ENCODE peak calls at places on chromosomes 6 and 20, in eight cellular contexts. One of them, this sample, is unnamed.

GRCh38 chr6:162728177-162728571 is 400 bp downstream of the PACRG start:
- DNase-seq in T-helper 2 cell: no peak
- DNase-seq in NCI-H1092 treated with DMSO at 0.1 percent for 48 hours: no peak
- DNase-seq in NCI-H1105: no peak
- DNase-seq in natural killer cell treated with Interleukin-12 subunit alpha and Interleukin-12 subunit beta and Interleukin-15 and Interleukin-18, amount 100 ng/mL, for 72 hours: no peak
- DNase-seq in stimulated activated CD4-positive, alpha-beta T cell treated with anti-CD3 and anti-CD28 coated beads, TNF-alpha, amount 100 ng/mL, for 4 hours: no peak
- DNase-seq in SK-N-MC: no peak
- DNase-seq in Daoy: no peak
- DNase-seq in this sample: no peak

GRCh38 chr6:51765230-51765629 is 322.2 kb downstream of the PKHD1 start:
- DNase-seq in NCI-H1105: no peak
- DNase-seq in SK-N-MC: no peak
- DNase-seq in NCI-H1092 treated with DMSO at 0.1 percent for 48 hours: no peak
- DNase-seq in stimulated activated CD4-positive, alpha-beta T cell treated with anti-CD3 and anti-CD28 coated beads, TNF-alpha, amount 100 ng/mL, for 4 hours: no peak
- DNase-seq in Daoy: no peak
- DNase-seq in T-helper 2 cell: no peak
- DNase-seq in natural killer cell treated with Interleukin-12 subunit alpha and Interleukin-12 subunit beta and Interleukin-15 and Interleukin-18, amount 100 ng/mL, for 72 hours: no peak
- DNase-seq in this sample: no peak

GRCh38 chr6:148720371-148720770 is 26.5 kb upstream of the UST start:
- DNase-seq in NCI-H1092 treated with DMSO at 0.1 percent for 48 hours: no peak
- DNase-seq in natural killer cell treated with Interleukin-12 subunit alpha and Interleukin-12 subunit beta and Interleukin-15 and Interleukin-18, amount 100 ng/mL, for 72 hours: no peak
- DNase-seq in NCI-H1105: no peak
- DNase-seq in Daoy: peak
- DNase-seq in T-helper 2 cell: no peak
- DNase-seq in stimulated activated CD4-positive, alpha-beta T cell treated with anti-CD3 and anti-CD28 coated beads, TNF-alpha, amount 100 ng/mL, for 4 hours: no peak
- DNase-seq in SK-N-MC: no peak
- DNase-seq in this sample: no peak

GRCh38 chr20:60630609-60631008 is 621.5 kb upstream of the CDH4 start:
- DNase-seq in stimulated activated CD4-positive, alpha-beta T cell treated with anti-CD3 and anti-CD28 coated beads, TNF-alpha, amount 100 ng/mL, for 4 hours: no peak
- DNase-seq in T-helper 2 cell: no peak
- DNase-seq in natural killer cell treated with Interleukin-12 subunit alpha and Interleukin-12 subunit beta and Interleukin-15 and Interleukin-18, amount 100 ng/mL, for 72 hours: no peak
- DNase-seq in Daoy: peak
- DNase-seq in NCI-H1105: peak
- DNase-seq in NCI-H1092 treated with DMSO at 0.1 percent for 48 hours: peak
- DNase-seq in SK-N-MC: no peak
- DNase-seq in this sample: no peak

GRCh38 chr6:131787955-131788712 is 19.7 kb upstream of the ENPP1 start:
- DNase-seq in NCI-H1105: peak
- DNase-seq in natural killer cell treated with Interleukin-12 subunit alpha and Interleukin-12 subunit beta and Interleukin-15 and Interleukin-18, amount 100 ng/mL, for 72 hours: no peak
- DNase-seq in NCI-H1092 treated with DMSO at 0.1 percent for 48 hours: no peak
- DNase-seq in stimulated activated CD4-positive, alpha-beta T cell treated with anti-CD3 and anti-CD28 coated beads, TNF-alpha, amount 100 ng/mL, for 4 hours: no peak
- DNase-seq in T-helper 2 cell: no peak
- DNase-seq in Daoy: peak
- DNase-seq in SK-N-MC: no peak
- DNase-seq in this sample: no peak

GRCh38 chr6:157561037-157561790 is 180.2 kb downstream of the ZDHHC14 start:
- DNase-seq in SK-N-MC: no peak
- DNase-seq in natural killer cell treated with Interleukin-12 subunit alpha and Interleukin-12 subunit beta and Interleukin-15 and Interleukin-18, amount 100 ng/mL, for 72 hours: no peak
- DNase-seq in NCI-H1105: peak
- DNase-seq in NCI-H1092 treated with DMSO at 0.1 percent for 48 hours: no peak
- DNase-seq in Daoy: no peak
- DNase-seq in T-helper 2 cell: no peak
- DNase-seq in stimulated activated CD4-positive, alpha-beta T cell treated with anti-CD3 and anti-CD28 coated beads, TNF-alpha, amount 100 ng/mL, for 4 hours: no peak
- DNase-seq in this sample: no peak

GRCh38 chr6:56655996-56656395 is 13.3 kb upstream of the DST start:
- DNase-seq in Daoy: no peak
- DNase-seq in SK-N-MC: no peak
- DNase-seq in NCI-H1092 treated with DMSO at 0.1 percent for 48 hours: no peak
- DNase-seq in stimulated activated CD4-positive, alpha-beta T cell treated with anti-CD3 and anti-CD28 coated beads, TNF-alpha, amount 100 ng/mL, for 4 hours: no peak
- DNase-seq in natural killer cell treated with Interleukin-12 subunit alpha and Interleukin-12 subunit beta and Interleukin-15 and Interleukin-18, amount 100 ng/mL, for 72 hours: no peak
- DNase-seq in T-helper 2 cell: no peak
- DNase-seq in NCI-H1105: no peak
- DNase-seq in this sample: no peak

GRCh38 chr20:19975436-19975799 is 41.7 kb upstream of the NAA20 start:
- DNase-seq in NCI-H1105: no peak
- DNase-seq in natural killer cell treated with Interleukin-12 subunit alpha and Interleukin-12 subunit beta and Interleukin-15 and Interleukin-18, amount 100 ng/mL, for 72 hours: no peak
- DNase-seq in NCI-H1092 treated with DMSO at 0.1 percent for 48 hours: no peak
- DNase-seq in SK-N-MC: no peak
- DNase-seq in stimulated activated CD4-positive, alpha-beta T cell treated with anti-CD3 and anti-CD28 coated beads, TNF-alpha, amount 100 ng/mL, for 4 hours: no peak
- DNase-seq in T-helper 2 cell: no peak
- DNase-seq in Daoy: peak
- DNase-seq in this sample: peak

GRCh38 chr6:135905604-135906300 is 54.3 kb downstream of the PDE7B start:
- DNase-seq in NCI-H1105: no peak
- DNase-seq in T-helper 2 cell: no peak
- DNase-seq in stimulated activated CD4-positive, alpha-beta T cell treated with anti-CD3 and anti-CD28 coated beads, TNF-alpha, amount 100 ng/mL, for 4 hours: no peak
- DNase-seq in NCI-H1092 treated with DMSO at 0.1 percent for 48 hours: no peak
- DNase-seq in SK-N-MC: no peak
- DNase-seq in natural killer cell treated with Interleukin-12 subunit alpha and Interleukin-12 subunit beta and Interleukin-15 and Interleukin-18, amount 100 ng/mL, for 72 hours: no peak
- DNase-seq in Daoy: no peak
- DNase-seq in this sample: peak

GRCh38 chr6:117531346-117531745 is 48.9 kb downstream of the DCBLD1 start:
- DNase-seq in natural killer cell treated with Interleukin-12 subunit alpha and Interleukin-12 subunit beta and Interleukin-15 and Interleukin-18, amount 100 ng/mL, for 72 hours: no peak
- DNase-seq in NCI-H1092 treated with DMSO at 0.1 percent for 48 hours: no peak
- DNase-seq in T-helper 2 cell: no peak
- DNase-seq in stimulated activated CD4-positive, alpha-beta T cell treated with anti-CD3 and anti-CD28 coated beads, TNF-alpha, amount 100 ng/mL, for 4 hours: no peak
- DNase-seq in SK-N-MC: peak
- DNase-seq in NCI-H1105: no peak
- DNase-seq in Daoy: peak
- DNase-seq in this sample: no peak

GRCh38 chr6:75203721-75204120 is 2.1 kb downstream of the COL12A1 start:
- DNase-seq in NCI-H1092 treated with DMSO at 0.1 percent for 48 hours: no peak
- DNase-seq in T-helper 2 cell: no peak
- DNase-seq in Daoy: no peak
- DNase-seq in NCI-H1105: no peak
- DNase-seq in natural killer cell treated with Interleukin-12 subunit alpha and Interleukin-12 subunit beta and Interleukin-15 and Interleukin-18, amount 100 ng/mL, for 72 hours: no peak
- DNase-seq in stimulated activated CD4-positive, alpha-beta T cell treated with anti-CD3 and anti-CD28 coated beads, TNF-alpha, amount 100 ng/mL, for 4 hours: no peak
- DNase-seq in SK-N-MC: no peak
- DNase-seq in this sample: no peak

GRCh38 chr6:112222111-112222726 is 32.1 kb downstream of the LAMA4 start:
- DNase-seq in stimulated activated CD4-positive, alpha-beta T cell treated with anti-CD3 and anti-CD28 coated beads, TNF-alpha, amount 100 ng/mL, for 4 hours: no peak
- DNase-seq in NCI-H1092 treated with DMSO at 0.1 percent for 48 hours: no peak
- DNase-seq in T-helper 2 cell: no peak
- DNase-seq in NCI-H1105: no peak
- DNase-seq in Daoy: peak
- DNase-seq in natural killer cell treated with Interleukin-12 subunit alpha and Interleukin-12 subunit beta and Interleukin-15 and Interleukin-18, amount 100 ng/mL, for 72 hours: no peak
- DNase-seq in SK-N-MC: no peak
- DNase-seq in this sample: no peak

GRCh38 chr6:11224252-11224965 is 8.1 kb downstream of the NEDD9 start:
- DNase-seq in Daoy: peak
- DNase-seq in NCI-H1092 treated with DMSO at 0.1 percent for 48 hours: no peak
- DNase-seq in T-helper 2 cell: no peak
- DNase-seq in natural killer cell treated with Interleukin-12 subunit alpha and Interleukin-12 subunit beta and Interleukin-15 and Interleukin-18, amount 100 ng/mL, for 72 hours: peak
- DNase-seq in SK-N-MC: no peak
- DNase-seq in stimulated activated CD4-positive, alpha-beta T cell treated with anti-CD3 and anti-CD28 coated beads, TNF-alpha, amount 100 ng/mL, for 4 hours: no peak
- DNase-seq in NCI-H1105: no peak
- DNase-seq in this sample: no peak

GRCh38 chr6:85460951-85461805 is 11.3 kb downstream of the NT5E start:
- DNase-seq in Daoy: peak
- DNase-seq in NCI-H1105: no peak
- DNase-seq in stimulated activated CD4-positive, alpha-beta T cell treated with anti-CD3 and anti-CD28 coated beads, TNF-alpha, amount 100 ng/mL, for 4 hours: no peak
- DNase-seq in T-helper 2 cell: no peak
- DNase-seq in natural killer cell treated with Interleukin-12 subunit alpha and Interleukin-12 subunit beta and Interleukin-15 and Interleukin-18, amount 100 ng/mL, for 72 hours: peak
- DNase-seq in NCI-H1092 treated with DMSO at 0.1 percent for 48 hours: no peak
- DNase-seq in SK-N-MC: no peak
- DNase-seq in this sample: no peak

GRCh38 chr6:15352229-15352628 is 106.4 kb downstream of the JARID2 start:
- DNase-seq in stimulated activated CD4-positive, alpha-beta T cell treated with anti-CD3 and anti-CD28 coated beads, TNF-alpha, amount 100 ng/mL, for 4 hours: no peak
- DNase-seq in SK-N-MC: no peak
- DNase-seq in natural killer cell treated with Interleukin-12 subunit alpha and Interleukin-12 subunit beta and Interleukin-15 and Interleukin-18, amount 100 ng/mL, for 72 hours: no peak
- DNase-seq in NCI-H1092 treated with DMSO at 0.1 percent for 48 hours: no peak
- DNase-seq in Daoy: no peak
- DNase-seq in T-helper 2 cell: no peak
- DNase-seq in NCI-H1105: no peak
- DNase-seq in this sample: no peak

GRCh38 chr6:166411721-166412151 is 29.0 kb upstream of the MPC1 start:
- DNase-seq in SK-N-MC: no peak
- DNase-seq in NCI-H1092 treated with DMSO at 0.1 percent for 48 hours: no peak
- DNase-seq in T-helper 2 cell: no peak
- DNase-seq in Daoy: no peak
- DNase-seq in stimulated activated CD4-positive, alpha-beta T cell treated with anti-CD3 and anti-CD28 coated beads, TNF-alpha, amount 100 ng/mL, for 4 hours: no peak
- DNase-seq in NCI-H1105: no peak
- DNase-seq in natural killer cell treated with Interleukin-12 subunit alpha and Interleukin-12 subunit beta and Interleukin-15 and Interleukin-18, amount 100 ng/mL, for 72 hours: peak
- DNase-seq in this sample: no peak

GRCh38 chr6:7249946-7250643 is 62.9 kb downstream of the SSR1 start:
- DNase-seq in natural killer cell treated with Interleukin-12 subunit alpha and Interleukin-12 subunit beta and Interleukin-15 and Interleukin-18, amount 100 ng/mL, for 72 hours: no peak
- DNase-seq in T-helper 2 cell: no peak
- DNase-seq in Daoy: no peak
- DNase-seq in SK-N-MC: no peak
- DNase-seq in NCI-H1092 treated with DMSO at 0.1 percent for 48 hours: no peak
- DNase-seq in stimulated activated CD4-positive, alpha-beta T cell treated with anti-CD3 and anti-CD28 coated beads, TNF-alpha, amount 100 ng/mL, for 4 hours: no peak
- DNase-seq in NCI-H1105: no peak
- DNase-seq in this sample: no peak

GRCh38 chr6:116326392-116326717 is 44.4 kb upstream of the DSE start:
- DNase-seq in Daoy: no peak
- DNase-seq in NCI-H1105: no peak
- DNase-seq in T-helper 2 cell: no peak
- DNase-seq in NCI-H1092 treated with DMSO at 0.1 percent for 48 hours: no peak
- DNase-seq in SK-N-MC: no peak
- DNase-seq in stimulated activated CD4-positive, alpha-beta T cell treated with anti-CD3 and anti-CD28 coated beads, TNF-alpha, amount 100 ng/mL, for 4 hours: no peak
- DNase-seq in natural killer cell treated with Interleukin-12 subunit alpha and Interleukin-12 subunit beta and Interleukin-15 and Interleukin-18, amount 100 ng/mL, for 72 hours: no peak
- DNase-seq in this sample: no peak

GRCh38 chr6:15327271-15327670 is 81.4 kb downstream of the JARID2 start:
- DNase-seq in stimulated activated CD4-positive, alpha-beta T cell treated with anti-CD3 and anti-CD28 coated beads, TNF-alpha, amount 100 ng/mL, for 4 hours: no peak
- DNase-seq in NCI-H1105: no peak
- DNase-seq in T-helper 2 cell: no peak
- DNase-seq in natural killer cell treated with Interleukin-12 subunit alpha and Interleukin-12 subunit beta and Interleukin-15 and Interleukin-18, amount 100 ng/mL, for 72 hours: no peak
- DNase-seq in SK-N-MC: no peak
- DNase-seq in Daoy: peak
- DNase-seq in NCI-H1092 treated with DMSO at 0.1 percent for 48 hours: no peak
- DNase-seq in this sample: peak

GRCh38 chr6:166782541-166782940 is 155.5 kb upstream of the RPS6KA2 start:
- DNase-seq in stimulated activated CD4-positive, alpha-beta T cell treated with anti-CD3 and anti-CD28 coated beads, TNF-alpha, amount 100 ng/mL, for 4 hours: no peak
- DNase-seq in natural killer cell treated with Interleukin-12 subunit alpha and Interleukin-12 subunit beta and Interleukin-15 and Interleukin-18, amount 100 ng/mL, for 72 hours: no peak
- DNase-seq in SK-N-MC: no peak
- DNase-seq in NCI-H1092 treated with DMSO at 0.1 percent for 48 hours: no peak
- DNase-seq in NCI-H1105: no peak
- DNase-seq in T-helper 2 cell: no peak
- DNase-seq in Daoy: no peak
- DNase-seq in this sample: no peak

GRCh38 chr20:46642265-46642942 is 8.9 kb downstream of the SLC13A3 start:
- DNase-seq in stimulated activated CD4-positive, alpha-beta T cell treated with anti-CD3 and anti-CD28 coated beads, TNF-alpha, amount 100 ng/mL, for 4 hours: no peak
- DNase-seq in Daoy: no peak
- DNase-seq in NCI-H1105: no peak
- DNase-seq in T-helper 2 cell: no peak
- DNase-seq in NCI-H1092 treated with DMSO at 0.1 percent for 48 hours: no peak
- DNase-seq in SK-N-MC: no peak
- DNase-seq in natural killer cell treated with Interleukin-12 subunit alpha and Interleukin-12 subunit beta and Interleukin-15 and Interleukin-18, amount 100 ng/mL, for 72 hours: no peak
- DNase-seq in this sample: no peak

GRCh38 chr6:166512567-166512966 is 73.9 kb downstream of the RAMACL start:
- DNase-seq in NCI-H1105: no peak
- DNase-seq in SK-N-MC: no peak
- DNase-seq in natural killer cell treated with Interleukin-12 subunit alpha and Interleukin-12 subunit beta and Interleukin-15 and Interleukin-18, amount 100 ng/mL, for 72 hours: no peak
- DNase-seq in Daoy: no peak
- DNase-seq in NCI-H1092 treated with DMSO at 0.1 percent for 48 hours: no peak
- DNase-seq in stimulated activated CD4-positive, alpha-beta T cell treated with anti-CD3 and anti-CD28 coated beads, TNF-alpha, amount 100 ng/mL, for 4 hours: peak
- DNase-seq in T-helper 2 cell: no peak
- DNase-seq in this sample: no peak

GRCh38 chr6:30443657-30444450 is 45.5 kb upstream of the HLA-E start:
- DNase-seq in natural killer cell treated with Interleukin-12 subunit alpha and Interleukin-12 subunit beta and Interleukin-15 and Interleukin-18, amount 100 ng/mL, for 72 hours: no peak
- DNase-seq in stimulated activated CD4-positive, alpha-beta T cell treated with anti-CD3 and anti-CD28 coated beads, TNF-alpha, amount 100 ng/mL, for 4 hours: no peak
- DNase-seq in NCI-H1105: no peak
- DNase-seq in T-helper 2 cell: no peak
- DNase-seq in SK-N-MC: no peak
- DNase-seq in Daoy: peak
- DNase-seq in NCI-H1092 treated with DMSO at 0.1 percent for 48 hours: no peak
- DNase-seq in this sample: no peak

GRCh38 chr6:158040051-158040803 is 58.6 kb downstream of the SYNJ2 start:
- DNase-seq in stimulated activated CD4-positive, alpha-beta T cell treated with anti-CD3 and anti-CD28 coated beads, TNF-alpha, amount 100 ng/mL, for 4 hours: no peak
- DNase-seq in T-helper 2 cell: no peak
- DNase-seq in SK-N-MC: no peak
- DNase-seq in Daoy: peak
- DNase-seq in NCI-H1092 treated with DMSO at 0.1 percent for 48 hours: no peak
- DNase-seq in natural killer cell treated with Interleukin-12 subunit alpha and Interleukin-12 subunit beta and Interleukin-15 and Interleukin-18, amount 100 ng/mL, for 72 hours: no peak
- DNase-seq in NCI-H1105: no peak
- DNase-seq in this sample: no peak

GRCh38 chr6:42790549-42791181 is 8.8 kb downstream of the BICRAL start:
- DNase-seq in stimulated activated CD4-positive, alpha-beta T cell treated with anti-CD3 and anti-CD28 coated beads, TNF-alpha, amount 100 ng/mL, for 4 hours: no peak
- DNase-seq in SK-N-MC: no peak
- DNase-seq in NCI-H1092 treated with DMSO at 0.1 percent for 48 hours: no peak
- DNase-seq in T-helper 2 cell: no peak
- DNase-seq in Daoy: no peak
- DNase-seq in NCI-H1105: no peak
- DNase-seq in natural killer cell treated with Interleukin-12 subunit alpha and Interleukin-12 subunit beta and Interleukin-15 and Interleukin-18, amount 100 ng/mL, for 72 hours: no peak
- DNase-seq in this sample: no peak

GRCh38 chr20:45318386-45318939 is 10.4 kb upstream of the MATN4 start:
- DNase-seq in NCI-H1105: no peak
- DNase-seq in Daoy: no peak
- DNase-seq in NCI-H1092 treated with DMSO at 0.1 percent for 48 hours: no peak
- DNase-seq in stimulated activated CD4-positive, alpha-beta T cell treated with anti-CD3 and anti-CD28 coated beads, TNF-alpha, amount 100 ng/mL, for 4 hours: no peak
- DNase-seq in T-helper 2 cell: no peak
- DNase-seq in SK-N-MC: no peak
- DNase-seq in natural killer cell treated with Interleukin-12 subunit alpha and Interleukin-12 subunit beta and Interleukin-15 and Interleukin-18, amount 100 ng/mL, for 72 hours: no peak
- DNase-seq in this sample: no peak

GRCh38 chr6:160996316-160996715 is 4.7 kb downstream of the MAP3K4 start:
- DNase-seq in SK-N-MC: no peak
- DNase-seq in T-helper 2 cell: no peak
- DNase-seq in stimulated activated CD4-positive, alpha-beta T cell treated with anti-CD3 and anti-CD28 coated beads, TNF-alpha, amount 100 ng/mL, for 4 hours: no peak
- DNase-seq in natural killer cell treated with Interleukin-12 subunit alpha and Interleukin-12 subunit beta and Interleukin-15 and Interleukin-18, amount 100 ng/mL, for 72 hours: no peak
- DNase-seq in Daoy: no peak
- DNase-seq in NCI-H1092 treated with DMSO at 0.1 percent for 48 hours: no peak
- DNase-seq in NCI-H1105: no peak
- DNase-seq in this sample: no peak

GRCh38 chr20:43751167-43752050 is 24.6 kb upstream of the GTSF1L start:
- DNase-seq in SK-N-MC: no peak
- DNase-seq in T-helper 2 cell: no peak
- DNase-seq in Daoy: peak
- DNase-seq in natural killer cell treated with Interleukin-12 subunit alpha and Interleukin-12 subunit beta and Interleukin-15 and Interleukin-18, amount 100 ng/mL, for 72 hours: peak
- DNase-seq in NCI-H1092 treated with DMSO at 0.1 percent for 48 hours: no peak
- DNase-seq in NCI-H1105: no peak
- DNase-seq in stimulated activated CD4-positive, alpha-beta T cell treated with anti-CD3 and anti-CD28 coated beads, TNF-alpha, amount 100 ng/mL, for 4 hours: peak
- DNase-seq in this sample: no peak